ENCODE peak calls at places on chromosomes 12 and 14, in ten cellular contexts. One of them, this sample, is unnamed.

GRCh38 chr12:116551952-116552749 is 7.0 kb upstream of the MAP1LC3B2 start:
- DNase-seq in Right ventricle myocardium inferior: no peak
- DNase-seq in lung: no peak
- DNase-seq in left ventricle myocardium inferior: no peak
- DNase-seq in right cardiac atrium: no peak
- DNase-seq in amygdala: peak
- DNase-seq in heart left ventricle: no peak
- DNase-seq in SJSA1: no peak
- DNase-seq in globus pallidus: no peak
- DNase-seq in left cardiac atrium: no peak
- DNase-seq in this sample: no peak

GRCh38 chr12:61232040-61232439 is 1028.2 kb upstream of the USP15 start:
- DNase-seq in left cardiac atrium: no peak
- DNase-seq in Right ventricle myocardium inferior: no peak
- DNase-seq in amygdala: no peak
- DNase-seq in right cardiac atrium: no peak
- DNase-seq in globus pallidus: no peak
- DNase-seq in heart left ventricle: no peak
- DNase-seq in lung: no peak
- DNase-seq in left ventricle myocardium inferior: no peak
- DNase-seq in SJSA1: no peak
- DNase-seq in this sample: no peak

GRCh38 chr14:101065696-101066694 is 162.5 kb upstream of the RTL1 start:
- DNase-seq in Right ventricle myocardium inferior: no peak
- DNase-seq in globus pallidus: no peak
- DNase-seq in SJSA1: no peak
- DNase-seq in heart left ventricle: peak
- DNase-seq in right cardiac atrium: no peak
- DNase-seq in lung: no peak
- DNase-seq in left ventricle myocardium inferior: no peak
- DNase-seq in amygdala: no peak
- DNase-seq in left cardiac atrium: peak
- DNase-seq in this sample: peak

GRCh38 chr12:27652174-27652763 is 44.0 kb upstream of the REP15 start:
- DNase-seq in SJSA1: peak
- DNase-seq in Right ventricle myocardium inferior: no peak
- DNase-seq in right cardiac atrium: no peak
- DNase-seq in left ventricle myocardium inferior: no peak
- DNase-seq in heart left ventricle: no peak
- DNase-seq in lung: peak
- DNase-seq in globus pallidus: peak
- DNase-seq in amygdala: no peak
- DNase-seq in left cardiac atrium: peak
- DNase-seq in this sample: peak

GRCh38 chr12:28351414-28351813 is 161.2 kb downstream of the CCDC91 start:
- DNase-seq in right cardiac atrium: no peak
- DNase-seq in left ventricle myocardium inferior: no peak
- DNase-seq in lung: no peak
- DNase-seq in heart left ventricle: no peak
- DNase-seq in SJSA1: no peak
- DNase-seq in amygdala: no peak
- DNase-seq in globus pallidus: no peak
- DNase-seq in Right ventricle myocardium inferior: no peak
- DNase-seq in left cardiac atrium: no peak
- DNase-seq in this sample: no peak

GRCh38 chr12:125861299-125862281 is 796.4 kb downstream of the AACS start:
- DNase-seq in left ventricle myocardium inferior: peak
- DNase-seq in right cardiac atrium: peak
- DNase-seq in Right ventricle myocardium inferior: peak
- DNase-seq in amygdala: no peak
- DNase-seq in globus pallidus: no peak
- DNase-seq in heart left ventricle: peak
- DNase-seq in lung: peak
- DNase-seq in left cardiac atrium: peak
- DNase-seq in SJSA1: no peak
- DNase-seq in this sample: peak

GRCh38 chr12:50564240-50564947 is 59.6 kb downstream of the DIP2B start:
- DNase-seq in right cardiac atrium: no peak
- DNase-seq in heart left ventricle: no peak
- DNase-seq in left ventricle myocardium inferior: no peak
- DNase-seq in SJSA1: no peak
- DNase-seq in Right ventricle myocardium inferior: no peak
- DNase-seq in amygdala: no peak
- DNase-seq in left cardiac atrium: no peak
- DNase-seq in globus pallidus: no peak
- DNase-seq in lung: no peak
- DNase-seq in this sample: no peak

GRCh38 chr12:74646831-74647230 is 109.2 kb downstream of the ATXN7L3B start:
- DNase-seq in left ventricle myocardium inferior: no peak
- DNase-seq in lung: no peak
- DNase-seq in amygdala: no peak
- DNase-seq in Right ventricle myocardium inferior: no peak
- DNase-seq in right cardiac atrium: no peak
- DNase-seq in left cardiac atrium: no peak
- DNase-seq in globus pallidus: peak
- DNase-seq in SJSA1: no peak
- DNase-seq in heart left ventricle: no peak
- DNase-seq in this sample: no peak

GRCh38 chr12:3491938-3492867 is 1.2 kb downstream of the PRMT8 start:
- DNase-seq in SJSA1: peak
- DNase-seq in right cardiac atrium: peak
- DNase-seq in heart left ventricle: no peak
- DNase-seq in left ventricle myocardium inferior: peak
- DNase-seq in globus pallidus: no peak
- DNase-seq in lung: peak
- DNase-seq in amygdala: no peak
- DNase-seq in left cardiac atrium: peak
- DNase-seq in Right ventricle myocardium inferior: no peak
- DNase-seq in this sample: peak

GRCh38 chr14:96824283-96824682 is 27.1 kb downstream of the VRK1 start:
- DNase-seq in left ventricle myocardium inferior: no peak
- DNase-seq in heart left ventricle: no peak
- DNase-seq in lung: no peak
- DNase-seq in right cardiac atrium: no peak
- DNase-seq in Right ventricle myocardium inferior: no peak
- DNase-seq in globus pallidus: no peak
- DNase-seq in left cardiac atrium: no peak
- DNase-seq in SJSA1: no peak
- DNase-seq in amygdala: no peak
- DNase-seq in this sample: no peak

GRCh38 chr12:127108360-127109215 is 1158.4 kb upstream of the TMEM132C start:
- DNase-seq in amygdala: no peak
- DNase-seq in lung: peak
- DNase-seq in Right ventricle myocardium inferior: peak
- DNase-seq in heart left ventricle: no peak
- DNase-seq in left ventricle myocardium inferior: peak
- DNase-seq in left cardiac atrium: peak
- DNase-seq in SJSA1: peak
- DNase-seq in right cardiac atrium: peak
- DNase-seq in globus pallidus: peak
- DNase-seq in this sample: peak

GRCh38 chr12:45008211-45008610 is 42.7 kb downstream of the DBX2 start:
- DNase-seq in left cardiac atrium: no peak
- DNase-seq in globus pallidus: no peak
- DNase-seq in right cardiac atrium: no peak
- DNase-seq in lung: no peak
- DNase-seq in amygdala: no peak
- DNase-seq in left ventricle myocardium inferior: no peak
- DNase-seq in Right ventricle myocardium inferior: no peak
- DNase-seq in SJSA1: no peak
- DNase-seq in heart left ventricle: no peak
- DNase-seq in this sample: no peak

GRCh38 chr14:68249534-68250517 is 430.2 kb downstream of the RAD51B start:
- DNase-seq in Right ventricle myocardium inferior: no peak
- DNase-seq in globus pallidus: no peak
- DNase-seq in heart left ventricle: no peak
- DNase-seq in lung: no peak
- DNase-seq in left cardiac atrium: no peak
- DNase-seq in left ventricle myocardium inferior: no peak
- DNase-seq in amygdala: no peak
- DNase-seq in SJSA1: peak
- DNase-seq in right cardiac atrium: no peak
- DNase-seq in this sample: no peak

GRCh38 chr12:132429932-132430643 is 59.9 kb upstream of the FBRSL1 start:
- DNase-seq in SJSA1: no peak
- DNase-seq in amygdala: no peak
- DNase-seq in Right ventricle myocardium inferior: no peak
- DNase-seq in heart left ventricle: no peak
- DNase-seq in lung: no peak
- DNase-seq in right cardiac atrium: no peak
- DNase-seq in left cardiac atrium: no peak
- DNase-seq in globus pallidus: no peak
- DNase-seq in left ventricle myocardium inferior: no peak
- DNase-seq in this sample: peak

GRCh38 chr12:66692170-66692569 is 13.3 kb upstream of the GRIP1 start:
- DNase-seq in SJSA1: no peak
- DNase-seq in globus pallidus: no peak
- DNase-seq in lung: no peak
- DNase-seq in left cardiac atrium: no peak
- DNase-seq in right cardiac atrium: no peak
- DNase-seq in Right ventricle myocardium inferior: no peak
- DNase-seq in left ventricle myocardium inferior: no peak
- DNase-seq in amygdala: no peak
- DNase-seq in heart left ventricle: no peak
- DNase-seq in this sample: no peak

GRCh38 chr12:19712041-19712440 is 272.7 kb downstream of the AEBP2 start:
- DNase-seq in left ventricle myocardium inferior: no peak
- DNase-seq in heart left ventricle: no peak
- DNase-seq in amygdala: no peak
- DNase-seq in left cardiac atrium: no peak
- DNase-seq in right cardiac atrium: no peak
- DNase-seq in globus pallidus: no peak
- DNase-seq in SJSA1: peak
- DNase-seq in lung: no peak
- DNase-seq in Right ventricle myocardium inferior: no peak
- DNase-seq in this sample: no peak

GRCh38 chr14:56487090-56487667 is 92.4 kb upstream of the TMEM260 start:
- DNase-seq in right cardiac atrium: no peak
- DNase-seq in left ventricle myocardium inferior: no peak
- DNase-seq in lung: no peak
- DNase-seq in Right ventricle myocardium inferior: no peak
- DNase-seq in amygdala: no peak
- DNase-seq in globus pallidus: peak
- DNase-seq in left cardiac atrium: no peak
- DNase-seq in SJSA1: peak
- DNase-seq in heart left ventricle: no peak
- DNase-seq in this sample: no peak

GRCh38 chr12:26878661-26879119 is 45.7 kb upstream of the ITPR2 start:
- DNase-seq in left ventricle myocardium inferior: peak
- DNase-seq in heart left ventricle: peak
- DNase-seq in amygdala: peak
- DNase-seq in left cardiac atrium: peak
- DNase-seq in right cardiac atrium: peak
- DNase-seq in SJSA1: no peak
- DNase-seq in lung: peak
- DNase-seq in globus pallidus: no peak
- DNase-seq in Right ventricle myocardium inferior: peak
- DNase-seq in this sample: peak

GRCh38 chr12:123433615-123434014 is 2.9 kb downstream of the RILPL2 start:
- DNase-seq in heart left ventricle: no peak
- DNase-seq in Right ventricle myocardium inferior: no peak
- DNase-seq in left cardiac atrium: no peak
- DNase-seq in amygdala: no peak
- DNase-seq in globus pallidus: no peak
- DNase-seq in left ventricle myocardium inferior: no peak
- DNase-seq in right cardiac atrium: no peak
- DNase-seq in lung: no peak
- DNase-seq in SJSA1: no peak
- DNase-seq in this sample: no peak

GRCh38 chr12:124549629-124550028 is 17.8 kb downstream of the NCOR2 start:
- DNase-seq in left ventricle myocardium inferior: no peak
- DNase-seq in SJSA1: no peak
- DNase-seq in amygdala: no peak
- DNase-seq in heart left ventricle: no peak
- DNase-seq in right cardiac atrium: no peak
- DNase-seq in Right ventricle myocardium inferior: no peak
- DNase-seq in globus pallidus: no peak
- DNase-seq in left cardiac atrium: no peak
- DNase-seq in lung: no peak
- DNase-seq in this sample: no peak

GRCh38 chr12:106409898-106410297 is 52.4 kb downstream of the POLR3B start:
- DNase-seq in globus pallidus: no peak
- DNase-seq in heart left ventricle: no peak
- DNase-seq in amygdala: no peak
- DNase-seq in left cardiac atrium: no peak
- DNase-seq in lung: no peak
- DNase-seq in left ventricle myocardium inferior: no peak
- DNase-seq in Right ventricle myocardium inferior: no peak
- DNase-seq in SJSA1: no peak
- DNase-seq in right cardiac atrium: no peak
- DNase-seq in this sample: no peak

GRCh38 chr14:43665570-43666267 is 841.4 kb downstream of the FSCB start:
- DNase-seq in heart left ventricle: no peak
- DNase-seq in lung: no peak
- DNase-seq in Right ventricle myocardium inferior: no peak
- DNase-seq in right cardiac atrium: no peak
- DNase-seq in SJSA1: no peak
- DNase-seq in left ventricle myocardium inferior: no peak
- DNase-seq in globus pallidus: no peak
- DNase-seq in amygdala: no peak
- DNase-seq in left cardiac atrium: no peak
- DNase-seq in this sample: no peak

GRCh38 chr14:34710744-34711143 is 3.6 kb downstream of the CFL2 start:
- DNase-seq in left cardiac atrium: no peak
- DNase-seq in Right ventricle myocardium inferior: no peak
- DNase-seq in SJSA1: no peak
- DNase-seq in heart left ventricle: no peak
- DNase-seq in globus pallidus: peak
- DNase-seq in amygdala: no peak
- DNase-seq in left ventricle myocardium inferior: no peak
- DNase-seq in right cardiac atrium: no peak
- DNase-seq in lung: no peak
- DNase-seq in this sample: no peak

GRCh38 chr14:103456167-103456835 is 66.3 kb downstream of the CKB start:
- DNase-seq in globus pallidus: no peak
- DNase-seq in Right ventricle myocardium inferior: no peak
- DNase-seq in lung: no peak
- DNase-seq in amygdala: no peak
- DNase-seq in left ventricle myocardium inferior: no peak
- DNase-seq in left cardiac atrium: no peak
- DNase-seq in SJSA1: no peak
- DNase-seq in heart left ventricle: no peak
- DNase-seq in right cardiac atrium: no peak
- DNase-seq in this sample: no peak

GRCh38 chr12:42584539-42585174 is 4.9 kb downstream of the PRICKLE1 start:
- DNase-seq in globus pallidus: no peak
- DNase-seq in amygdala: no peak
- DNase-seq in heart left ventricle: no peak
- DNase-seq in right cardiac atrium: no peak
- DNase-seq in SJSA1: no peak
- DNase-seq in lung: no peak
- DNase-seq in left cardiac atrium: no peak
- DNase-seq in left ventricle myocardium inferior: no peak
- DNase-seq in Right ventricle myocardium inferior: no peak
- DNase-seq in this sample: no peak

GRCh38 chr12:100755186-100755585 is 39.4 kb upstream of the ANO4 start:
- DNase-seq in globus pallidus: no peak
- DNase-seq in Right ventricle myocardium inferior: no peak
- DNase-seq in lung: no peak
- DNase-seq in left ventricle myocardium inferior: no peak
- DNase-seq in SJSA1: no peak
- DNase-seq in amygdala: no peak
- DNase-seq in right cardiac atrium: no peak
- DNase-seq in heart left ventricle: no peak
- DNase-seq in left cardiac atrium: no peak
- DNase-seq in this sample: no peak

GRCh38 chr12:131943389-131943788 is 6.4 kb upstream of the EP400 start:
- DNase-seq in amygdala: no peak
- DNase-seq in lung: no peak
- DNase-seq in right cardiac atrium: no peak
- DNase-seq in left ventricle myocardium inferior: no peak
- DNase-seq in SJSA1: no peak
- DNase-seq in left cardiac atrium: peak
- DNase-seq in Right ventricle myocardium inferior: no peak
- DNase-seq in heart left ventricle: no peak
- DNase-seq in globus pallidus: no peak
- DNase-seq in this sample: peak

GRCh38 chr12:116924558-116925453 is 14.1 kb downstream of the FBXW8 start:
- DNase-seq in Right ventricle myocardium inferior: no peak
- DNase-seq in SJSA1: peak
- DNase-seq in amygdala: no peak
- DNase-seq in right cardiac atrium: peak
- DNase-seq in left ventricle myocardium inferior: no peak
- DNase-seq in lung: no peak
- DNase-seq in heart left ventricle: no peak
- DNase-seq in globus pallidus: no peak
- DNase-seq in left cardiac atrium: no peak
- DNase-seq in this sample: peak

This sample was measured in transverse colon.